ENCODE peak calls at places on chromosomes 5 and 9, in seven cellular contexts. D, G, R, T, C, O and S are unnamed samples.

GRCh38 chr5:73666891-73667290 is 40.9 kb downstream of the ARHGEF28 start:
- DNase-seq in G (no peak), O (no peak), T (no peak), C (no peak), R (no peak), D (no peak), S (no peak)

GRCh38 chr5:110329955-110330354 is 396.5 kb downstream of the TMEM232 start:
- DNase-seq in O (no peak), C (no peak), T (no peak), G (no peak), R (no peak), D (no peak), S (no peak)

GRCh38 chr5:34586117-34586885 is 69.8 kb upstream of the RAI14 start:
- DNase-seq in D (no peak), C (peak), G (peak), T (peak), O (no peak), R (no peak), S (peak)

GRCh38 chr5:141382469-141383294 is at the start of gene PCDHGA7:
- DNase-seq in T (no peak), D (no peak), C (peak), O (no peak), G (no peak), R (no peak), S (no peak)

GRCh38 chr9:93203713-93204469 is 20.0 kb downstream of the WNK2 start:
- DNase-seq in R (no peak), O (peak), D (no peak), T (no peak), C (no peak), G (no peak), S (no peak)

GRCh38 chr5:168006473-168007130 is 284.8 kb upstream of the WWC1 start:
- DNase-seq in R (no peak), T (no peak), G (no peak), D (no peak), C (peak), O (no peak), S (peak)

GRCh38 chr9:101028346-101029299 is at the start of gene PLPPR1:
- DNase-seq in G (no peak), D (peak), C (peak), T (peak), R (peak), O (peak), S (no peak)

GRCh38 chr5:12861891-12862290 is 957.6 kb upstream of the CTNND2 start:
- DNase-seq in T (no peak), D (no peak), G (no peak), R (no peak), O (no peak), C (no peak), S (no peak)

GRCh38 chr5:118060833-118061232 is 927.5 kb downstream of the DTWD2 start:
- DNase-seq in R (no peak), C (no peak), T (no peak), G (no peak), D (no peak), O (no peak), S (no peak)

GRCh38 chr5:143557061-143557818 is 153.8 kb upstream of the NR3C1 start:
- DNase-seq in G (peak), T (no peak), O (no peak), D (no peak), C (peak), R (no peak), S (no peak)

GRCh38 chr5:126972062-126972895 is 58.1 kb downstream of the MARCHF3 start:
- DNase-seq in R (no peak), T (no peak), G (no peak), D (peak), C (peak), O (no peak), S (no peak)

GRCh38 chr5:139386039-139386438 is 2.9 kb upstream of the SLC23A1 start:
- DNase-seq in R (no peak), O (no peak), D (no peak), T (no peak), G (no peak), C (no peak), S (no peak)

GRCh38 chr5:179805070-179805528 is 1.6 kb downstream of the MGAT4B start:
- DNase-seq in T (no peak), R (no peak), C (no peak), O (peak), G (no peak), D (no peak), S (no peak)

GRCh38 chr9:128121924-128122808 is 5.4 kb downstream of the PTGES2 start:
- DNase-seq in R (no peak), D (no peak), T (no peak), C (no peak), G (no peak), O (peak), S (no peak)

GRCh38 chr5:40797273-40798011 is 732 bp downstream of the PRKAA1 start:
- DNase-seq in G (peak), O (peak), R (no peak), T (peak), C (peak), D (peak), S (no peak)

GRCh38 chr9:68648971-68649370 is 56.1 kb upstream of the PIP5K1B start:
- DNase-seq in D (no peak), O (no peak), T (no peak), G (no peak), C (no peak), R (no peak), S (no peak)

GRCh38 chr5:141343242-141343952 is at the start of gene PCDHGA3:
- DNase-seq in O (no peak), C (peak), R (no peak), G (peak), D (peak), T (no peak), S (no peak)

GRCh38 chr9:128102861-128103588 is 24.5 kb downstream of the PTGES2 start:
- DNase-seq in G (no peak), O (peak), R (peak), D (no peak), T (no peak), C (no peak), S (no peak)

GRCh38 chr9:78030553-78031270 is 899 bp downstream of the GNAQ start:
- DNase-seq in G (peak), O (peak), D (peak), C (peak), R (peak), T (peak), S (no peak)

GRCh38 chr5:125775896-125776295 is 647.3 kb upstream of the GRAMD2B start:
- DNase-seq in O (no peak), R (no peak), G (no peak), C (no peak), T (no peak), D (no peak), S (no peak)

GRCh38 chr5:91888810-91889209 is 505.7 kb upstream of the ARRDC3 start:
- DNase-seq in D (no peak), G (no peak), O (no peak), T (no peak), R (no peak), C (no peak), S (no peak)

GRCh38 chr9:86500031-86500430 is 145.8 kb upstream of the TUT7 start:
- DNase-seq in C (peak), T (no peak), O (no peak), D (no peak), G (no peak), R (no peak), S (no peak)

DNA sequence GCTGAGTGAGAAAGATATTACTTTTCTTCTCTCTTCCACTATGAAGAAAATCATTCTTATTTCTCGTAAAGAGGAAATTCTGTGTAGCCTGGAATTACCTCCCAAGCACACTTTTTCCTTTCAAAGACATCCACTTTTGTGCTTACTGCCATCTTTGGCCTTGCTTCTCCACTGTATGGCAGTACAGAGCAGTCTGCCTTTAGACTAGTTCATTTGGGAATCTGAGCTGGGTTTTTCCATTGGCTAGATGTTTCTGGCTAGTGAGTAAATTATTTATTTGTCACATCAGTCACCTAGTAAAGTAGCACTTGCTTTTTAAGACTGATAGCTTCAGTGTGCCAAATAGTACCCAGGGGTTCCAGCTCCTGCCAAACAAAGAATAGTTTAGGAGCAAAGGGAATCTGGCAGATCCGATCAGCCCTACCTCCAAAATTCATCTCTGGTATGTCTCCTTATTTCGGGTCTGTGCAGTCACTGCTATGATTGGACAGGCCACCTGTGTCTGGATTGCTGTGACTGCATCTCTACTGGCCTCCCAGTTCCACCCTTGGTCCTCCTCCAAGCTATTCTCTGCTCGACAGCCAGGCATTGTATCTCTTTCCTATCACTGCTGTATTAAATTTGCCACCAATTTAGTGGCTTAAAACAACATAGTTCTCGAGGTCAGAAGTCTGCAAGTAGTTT is 97.6 kb downstream of the NUDT12 start:
- DNase-seq in T (no peak), O (no peak), G (peak), D (no peak), R (no peak), C (no peak), S (no peak)
- TF ChIP-seq CTCF in T (no peak), O (no peak), G (peak), D (no peak), R (no peak), C (no peak), S (no peak)

DNA sequence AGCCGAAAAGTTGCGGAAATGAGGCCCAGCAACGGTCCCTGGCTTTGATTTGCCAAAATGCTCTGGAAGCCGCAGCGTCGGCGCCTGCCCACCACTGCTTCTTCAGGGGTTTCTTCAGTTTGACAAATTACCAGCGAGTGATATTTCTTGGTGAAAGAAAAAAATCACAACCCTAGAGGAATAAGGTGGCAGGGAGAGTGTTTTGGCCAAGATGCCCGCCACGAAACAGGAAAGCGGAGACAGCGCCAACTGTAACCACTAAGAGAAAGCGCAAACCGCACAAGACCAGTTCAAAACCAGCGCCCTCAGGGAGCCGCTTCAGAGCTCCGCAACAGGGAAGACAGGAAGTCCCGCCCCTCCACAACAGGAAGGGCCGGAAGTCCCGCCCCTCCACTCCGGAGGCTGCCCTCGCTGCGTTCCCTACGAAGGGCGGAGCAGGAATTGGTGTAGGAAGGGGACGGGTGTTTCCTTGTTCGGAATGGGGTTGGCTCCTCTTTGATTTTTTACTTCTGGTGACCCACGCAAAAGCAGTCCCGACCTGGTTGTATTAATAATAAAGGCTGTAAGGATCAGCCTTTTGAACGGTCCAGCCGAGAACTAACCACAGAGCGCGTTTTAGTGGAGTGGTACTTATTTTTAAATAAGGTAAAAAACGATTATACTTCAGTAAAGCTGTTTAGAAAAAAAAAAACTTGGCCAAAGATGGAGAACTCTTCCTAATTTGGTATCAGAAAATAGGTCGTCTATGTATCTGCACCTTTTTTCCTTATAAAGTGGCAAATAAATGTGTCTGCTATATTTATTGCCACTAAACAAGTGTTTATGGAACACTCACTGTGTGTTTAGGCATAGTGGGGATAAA is at the start of gene C5orf34:
- DNase-seq in O (peak), C (peak), R (peak), D (peak), T (peak), G (peak), S (peak)
- TF ChIP-seq CTCF in O (no peak), C (no peak), R (no peak), D (no peak), T (no peak), G (peak), S (no peak)

DNA sequence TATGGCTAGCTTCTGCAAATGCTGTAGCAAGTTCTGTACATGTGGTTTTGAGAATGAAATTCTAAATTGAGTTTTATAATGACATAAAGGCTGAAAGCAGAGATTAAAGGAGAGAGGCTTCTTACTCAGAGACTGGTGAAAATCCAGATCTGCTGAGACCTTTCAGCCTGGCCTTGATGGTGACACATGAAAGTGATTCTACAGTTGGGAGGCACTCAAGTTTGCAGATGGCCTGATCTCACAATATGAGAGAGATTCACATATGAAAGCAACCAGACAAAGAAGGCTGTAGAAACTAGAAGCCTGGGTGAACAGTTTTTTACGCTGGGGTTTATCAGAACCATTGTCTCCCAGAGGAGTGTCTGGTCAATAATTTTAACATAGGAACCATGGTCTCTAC is 49.0 kb downstream of the RAB3C start:
- DNase-seq in G (no peak), C (no peak), D (no peak), O (no peak), R (no peak), T (no peak), S (no peak)
- TF ChIP-seq CTCF in G (no peak), C (no peak), D (no peak), O (no peak), R (no peak), T (no peak), S (no peak)

GRCh38 chr9:120366646-120367019 is 213.3 kb downstream of the CDK5RAP2 start:
- DNase-seq in C (peak), G (peak), O (no peak), T (peak), D (no peak), R (peak), S (peak)
- TF ChIP-seq CTCF in C (peak), G (peak), O (no peak), T (no peak), D (no peak), R (peak), S (peak)

GRCh38 chr9:6910032-6910431 is 152.3 kb downstream of the KDM4C start:
- DNase-seq in C (peak), R (no peak), G (peak), T (no peak), D (no peak), O (no peak), S (no peak)
- TF ChIP-seq CTCF in C (peak), R (peak), G (peak), T (no peak), D (peak), O (no peak), S (peak)